ENCODE peak calls at places on chromosomes 4 and X, in nine cellular contexts. P, J, C, A, F, K, N, S and W are unnamed samples.

GRCh38 chr4:156892695-156893211 is 78.8 kb downstream of the PDGFC start:
- DNase-seq in P (no peak), J (no peak), K (no peak), C (no peak), N (no peak), S (no peak), A (no peak), F (no peak), W (no peak)

GRCh38 chr4:41323706-41324105 is 67.0 kb downstream of the UCHL1 start:
- DNase-seq in K (no peak), C (no peak), N (no peak), J (no peak), A (no peak), F (no peak), P (no peak), S (no peak), W (peak; percentile 6)

GRCh38 chr4:140176735-140177134 is 22.8 kb upstream of the MAML3 start:
- DNase-seq in C (no peak), K (no peak), S (no peak), P (no peak), F (no peak), N (no peak), J (no peak), A (peak; percentile 69), W (peak; percentile 62)

GRCh38 chr4:82777857-82778525 is 20.6 kb downstream of the SCD5 start:
- DNase-seq in A (no peak), F (no peak), K (no peak), C (no peak), J (no peak), N (no peak), P (no peak), S (no peak), W (no peak)

GRCh38 chrX:52078133-52078532 is 9.2 kb upstream of the MAGED4B start:
- DNase-seq in A (no peak), S (no peak), P (no peak), N (no peak), J (no peak), K (no peak), F (no peak), C (no peak), W (no peak)

GRCh38 chrX:71543316-71543715 is 10.4 kb downstream of the OGT start:
- DNase-seq in F (no peak), S (peak; percentile 60), A (peak; percentile 85), N (no peak), P (no peak), J (no peak), C (no peak), K (no peak), W (peak; percentile 68)

GRCh38 chr4:118173956-118174355 is 139.7 kb downstream of the NDST3 start:
- DNase-seq in S (peak; percentile 81), F (no peak), P (no peak), A (peak; percentile 89), J (no peak), C (no peak), K (no peak), N (no peak), W (peak; percentile 95)

GRCh38 chr4:71677568-71677967 is 106.3 kb downstream of the GC start:
- DNase-seq in F (no peak), C (no peak), S (no peak), J (no peak), A (no peak), K (no peak), N (no peak), P (no peak), W (no peak)

GRCh38 chrX:132956421-132957210 is 1.8 kb downstream of the HS6ST2 start:
- DNase-seq in C (no peak), F (no peak), N (no peak), J (no peak), A (no peak), P (peak; percentile 59), S (no peak), K (no peak), W (no peak)

GRCh38 chr4:128782076-128782715 is 27.3 kb upstream of the JADE1 start:
- DNase-seq in K (no peak), N (no peak), P (peak; percentile 41), C (peak; percentile 57), S (no peak), J (peak; percentile 3), A (no peak), F (peak; percentile 18), W (no peak)

GRCh38 chrX:39774804-39775112 is 323.0 kb downstream of the BCOR start:
- DNase-seq in P (no peak), F (no peak), N (no peak), C (no peak), K (no peak), S (no peak), A (no peak), J (no peak), W (no peak)